ENCODE peak calls at places on chromosomes 2 and 18, in five cellular contexts. One of them, this sample, is unnamed.

GRCh38 chr2:67286981-67287759 is 110.0 kb upstream of the ETAA1 start:
- DNase-seq in mucosa of gallbladder: peak
- DNase-seq in adipocyte: no peak
- DNase-seq in activated naive CD4-positive, alpha-beta T cell treated with anti-CD3 and anti-CD28 coated beads, Interleukin-2, amount 50 U/mL, for 16 hours: no peak
- DNase-seq in SHP77: no peak
- DNase-seq in this sample: no peak

GRCh38 chr2:9895669-9896068 is 52.4 kb downstream of the TAF1B start:
- DNase-seq in SHP77: no peak
- DNase-seq in adipocyte: no peak
- DNase-seq in activated naive CD4-positive, alpha-beta T cell treated with anti-CD3 and anti-CD28 coated beads, Interleukin-2, amount 50 U/mL, for 16 hours: no peak
- DNase-seq in mucosa of gallbladder: no peak
- DNase-seq in this sample: no peak

GRCh38 chr2:135984199-135985017 is 1.0 kb downstream of the DARS1 start:
- DNase-seq in SHP77: no peak
- DNase-seq in mucosa of gallbladder: no peak
- DNase-seq in adipocyte: no peak
- DNase-seq in activated naive CD4-positive, alpha-beta T cell treated with anti-CD3 and anti-CD28 coated beads, Interleukin-2, amount 50 U/mL, for 16 hours: no peak
- DNase-seq in this sample: no peak

GRCh38 chr2:110919738-110920137 is 187.4 kb downstream of the ACOXL start:
- DNase-seq in SHP77: no peak
- DNase-seq in mucosa of gallbladder: no peak
- DNase-seq in adipocyte: no peak
- DNase-seq in activated naive CD4-positive, alpha-beta T cell treated with anti-CD3 and anti-CD28 coated beads, Interleukin-2, amount 50 U/mL, for 16 hours: no peak
- DNase-seq in this sample: no peak

GRCh38 chr18:57959278-57959677 is 84.7 kb upstream of the NEDD4L start:
- DNase-seq in SHP77: peak
- DNase-seq in adipocyte: peak
- DNase-seq in activated naive CD4-positive, alpha-beta T cell treated with anti-CD3 and anti-CD28 coated beads, Interleukin-2, amount 50 U/mL, for 16 hours: no peak
- DNase-seq in mucosa of gallbladder: peak
- DNase-seq in this sample: peak

GRCh38 chr2:160756481-160756880 is 262.9 kb upstream of the RBMS1 start:
- DNase-seq in activated naive CD4-positive, alpha-beta T cell treated with anti-CD3 and anti-CD28 coated beads, Interleukin-2, amount 50 U/mL, for 16 hours: no peak
- DNase-seq in adipocyte: no peak
- DNase-seq in SHP77: no peak
- DNase-seq in mucosa of gallbladder: no peak
- DNase-seq in this sample: no peak

GRCh38 chr2:18406219-18406618 is 154.2 kb downstream of the RDH14 start:
- DNase-seq in activated naive CD4-positive, alpha-beta T cell treated with anti-CD3 and anti-CD28 coated beads, Interleukin-2, amount 50 U/mL, for 16 hours: no peak
- DNase-seq in SHP77: no peak
- DNase-seq in mucosa of gallbladder: no peak
- DNase-seq in adipocyte: no peak
- DNase-seq in this sample: no peak

GRCh38 chr2:9310827-9311226 is 104.2 kb downstream of the ASAP2 start:
- DNase-seq in adipocyte: peak
- DNase-seq in SHP77: no peak
- DNase-seq in mucosa of gallbladder: no peak
- DNase-seq in activated naive CD4-positive, alpha-beta T cell treated with anti-CD3 and anti-CD28 coated beads, Interleukin-2, amount 50 U/mL, for 16 hours: no peak
- DNase-seq in this sample: no peak

GRCh38 chr18:3877678-3878077 is 427.7 kb downstream of the TGIF1 start:
- DNase-seq in activated naive CD4-positive, alpha-beta T cell treated with anti-CD3 and anti-CD28 coated beads, Interleukin-2, amount 50 U/mL, for 16 hours: no peak
- DNase-seq in SHP77: no peak
- DNase-seq in adipocyte: no peak
- DNase-seq in mucosa of gallbladder: no peak
- DNase-seq in this sample: no peak

GRCh38 chr2:20425884-20426283 is 21.0 kb upstream of the RHOB start:
- DNase-seq in SHP77: no peak
- DNase-seq in adipocyte: no peak
- DNase-seq in activated naive CD4-positive, alpha-beta T cell treated with anti-CD3 and anti-CD28 coated beads, Interleukin-2, amount 50 U/mL, for 16 hours: no peak
- DNase-seq in mucosa of gallbladder: no peak
- DNase-seq in this sample: no peak

GRCh38 chr2:160210599-160211138 is 10.6 kb upstream of the ITGB6 start:
- DNase-seq in mucosa of gallbladder: peak
- DNase-seq in activated naive CD4-positive, alpha-beta T cell treated with anti-CD3 and anti-CD28 coated beads, Interleukin-2, amount 50 U/mL, for 16 hours: peak
- DNase-seq in adipocyte: peak
- DNase-seq in SHP77: no peak
- DNase-seq in this sample: peak

GRCh38 chr2:202149155-202149762 is 76.2 kb downstream of the KIAA2012 start:
- DNase-seq in activated naive CD4-positive, alpha-beta T cell treated with anti-CD3 and anti-CD28 coated beads, Interleukin-2, amount 50 U/mL, for 16 hours: no peak
- DNase-seq in adipocyte: no peak
- DNase-seq in mucosa of gallbladder: no peak
- DNase-seq in SHP77: no peak
- DNase-seq in this sample: no peak

GRCh38 chr2:168169097-168169745 is 78.2 kb downstream of the STK39 start:
- DNase-seq in adipocyte: no peak
- DNase-seq in activated naive CD4-positive, alpha-beta T cell treated with anti-CD3 and anti-CD28 coated beads, Interleukin-2, amount 50 U/mL, for 16 hours: no peak
- DNase-seq in mucosa of gallbladder: no peak
- DNase-seq in SHP77: no peak
- DNase-seq in this sample: no peak

GRCh38 chr2:39871291-39871761 is 92.3 kb upstream of the THUMPD2 start:
- DNase-seq in mucosa of gallbladder: no peak
- DNase-seq in activated naive CD4-positive, alpha-beta T cell treated with anti-CD3 and anti-CD28 coated beads, Interleukin-2, amount 50 U/mL, for 16 hours: no peak
- DNase-seq in SHP77: no peak
- DNase-seq in adipocyte: peak
- DNase-seq in this sample: no peak

GRCh38 chr2:174341995-174342571 is 7.3 kb downstream of the SP9 start:
- DNase-seq in SHP77: no peak
- DNase-seq in activated naive CD4-positive, alpha-beta T cell treated with anti-CD3 and anti-CD28 coated beads, Interleukin-2, amount 50 U/mL, for 16 hours: no peak
- DNase-seq in mucosa of gallbladder: no peak
- DNase-seq in adipocyte: peak
- DNase-seq in this sample: no peak

GRCh38 chr18:77067315-77068061 is 65.1 kb downstream of the MBP start:
- DNase-seq in mucosa of gallbladder: peak
- DNase-seq in adipocyte: peak
- DNase-seq in activated naive CD4-positive, alpha-beta T cell treated with anti-CD3 and anti-CD28 coated beads, Interleukin-2, amount 50 U/mL, for 16 hours: peak
- DNase-seq in SHP77: no peak
- DNase-seq in this sample: no peak

GRCh38 chr2:43402002-43402401 is 175.6 kb upstream of the ZFP36L2 start:
- DNase-seq in activated naive CD4-positive, alpha-beta T cell treated with anti-CD3 and anti-CD28 coated beads, Interleukin-2, amount 50 U/mL, for 16 hours: peak
- DNase-seq in adipocyte: no peak
- DNase-seq in SHP77: no peak
- DNase-seq in mucosa of gallbladder: no peak
- DNase-seq in this sample: peak

GRCh38 chr2:163778045-163778753 is 42.4 kb upstream of the FIGN start:
- DNase-seq in adipocyte: peak
- DNase-seq in activated naive CD4-positive, alpha-beta T cell treated with anti-CD3 and anti-CD28 coated beads, Interleukin-2, amount 50 U/mL, for 16 hours: no peak
- DNase-seq in SHP77: no peak
- DNase-seq in mucosa of gallbladder: peak
- DNase-seq in this sample: peak

GRCh38 chr18:38028941-38029340 is 463.3 kb upstream of the CELF4 start:
- DNase-seq in activated naive CD4-positive, alpha-beta T cell treated with anti-CD3 and anti-CD28 coated beads, Interleukin-2, amount 50 U/mL, for 16 hours: no peak
- DNase-seq in mucosa of gallbladder: no peak
- DNase-seq in adipocyte: no peak
- DNase-seq in SHP77: no peak
- DNase-seq in this sample: no peak

GRCh38 chr18:46155652-46156051 is 51.5 kb downstream of the HAUS1 start:
- DNase-seq in adipocyte: peak
- DNase-seq in mucosa of gallbladder: no peak
- DNase-seq in activated naive CD4-positive, alpha-beta T cell treated with anti-CD3 and anti-CD28 coated beads, Interleukin-2, amount 50 U/mL, for 16 hours: peak
- DNase-seq in SHP77: no peak
- DNase-seq in this sample: no peak

GRCh38 chr2:10832228-10832936 is 19.8 kb upstream of the PDIA6 start:
- DNase-seq in mucosa of gallbladder: peak
- DNase-seq in SHP77: peak
- DNase-seq in adipocyte: peak
- DNase-seq in activated naive CD4-positive, alpha-beta T cell treated with anti-CD3 and anti-CD28 coated beads, Interleukin-2, amount 50 U/mL, for 16 hours: peak
- DNase-seq in this sample: peak

GRCh38 chr2:38233231-38233983 is 143.7 kb downstream of the ATL2 start:
- DNase-seq in SHP77: no peak
- DNase-seq in mucosa of gallbladder: no peak
- DNase-seq in activated naive CD4-positive, alpha-beta T cell treated with anti-CD3 and anti-CD28 coated beads, Interleukin-2, amount 50 U/mL, for 16 hours: no peak
- DNase-seq in adipocyte: peak
- DNase-seq in this sample: no peak

GRCh38 chr2:28269019-28269784 is 123.5 kb upstream of the FOSL2 start:
- DNase-seq in SHP77: no peak
- DNase-seq in mucosa of gallbladder: peak
- DNase-seq in activated naive CD4-positive, alpha-beta T cell treated with anti-CD3 and anti-CD28 coated beads, Interleukin-2, amount 50 U/mL, for 16 hours: no peak
- DNase-seq in adipocyte: no peak
- DNase-seq in this sample: no peak

GRCh38 chr2:202135111-202135874 is 62.2 kb downstream of the KIAA2012 start:
- DNase-seq in adipocyte: peak
- DNase-seq in mucosa of gallbladder: peak
- DNase-seq in SHP77: no peak
- DNase-seq in activated naive CD4-positive, alpha-beta T cell treated with anti-CD3 and anti-CD28 coated beads, Interleukin-2, amount 50 U/mL, for 16 hours: no peak
- DNase-seq in this sample: peak

This sample was measured in thyroid gland.